ENCODE peak calls at places on chromosomes 7 and 10, in nine cellular contexts. One of them, this sample, is unnamed.

GRCh38 chr10:7525314-7526016 is 114.6 kb upstream of the SFMBT2 start:
- DNase-seq in breast epithelium: no peak
- DNase-seq in BE2C: peak
- DNase-seq in GM12865: peak
- DNase-seq in SJSA1: peak
- DNase-seq in aorta: no peak
- DNase-seq in AG09309: peak
- DNase-seq in CD4-positive, alpha-beta memory T cell: peak
- DNase-seq in cardiac muscle cell: peak
- DNase-seq in this sample: peak

GRCh38 chr7:69781412-69781846 is 183.2 kb downstream of the AUTS2 start:
- DNase-seq in breast epithelium: no peak
- DNase-seq in BE2C: peak
- DNase-seq in GM12865: no peak
- DNase-seq in SJSA1: peak
- DNase-seq in aorta: no peak
- DNase-seq in AG09309: no peak
- DNase-seq in CD4-positive, alpha-beta memory T cell: no peak
- DNase-seq in cardiac muscle cell: peak
- DNase-seq in this sample: no peak

GRCh38 chr10:78757542-78757941 is 311.2 kb upstream of the ZMIZ1 start:
- DNase-seq in breast epithelium: no peak
- DNase-seq in BE2C: peak
- DNase-seq in GM12865: no peak
- DNase-seq in SJSA1: peak
- DNase-seq in aorta: no peak
- DNase-seq in AG09309: peak
- DNase-seq in CD4-positive, alpha-beta memory T cell: no peak
- DNase-seq in cardiac muscle cell: peak
- DNase-seq in this sample: peak

GRCh38 chr7:128774029-128774689 is 1.4 kb downstream of the OPN1SW start:
- DNase-seq in breast epithelium: no peak
- DNase-seq in BE2C: no peak
- DNase-seq in GM12865: no peak
- DNase-seq in SJSA1: no peak
- DNase-seq in aorta: no peak
- DNase-seq in AG09309: no peak
- DNase-seq in CD4-positive, alpha-beta memory T cell: no peak
- DNase-seq in cardiac muscle cell: no peak
- DNase-seq in this sample: no peak

GRCh38 chr10:105837951-105838350 is 1196.9 kb downstream of the SORCS3 start:
- DNase-seq in breast epithelium: no peak
- DNase-seq in BE2C: no peak
- DNase-seq in GM12865: peak
- DNase-seq in SJSA1: no peak
- DNase-seq in aorta: no peak
- DNase-seq in AG09309: no peak
- DNase-seq in CD4-positive, alpha-beta memory T cell: peak
- DNase-seq in cardiac muscle cell: peak
- DNase-seq in this sample: no peak

GRCh38 chr10:70773965-70774809 is 11.0 kb downstream of the TBATA start:
- DNase-seq in breast epithelium: peak
- DNase-seq in BE2C: no peak
- DNase-seq in GM12865: no peak
- DNase-seq in SJSA1: no peak
- DNase-seq in aorta: no peak
- DNase-seq in AG09309: no peak
- DNase-seq in CD4-positive, alpha-beta memory T cell: no peak
- DNase-seq in cardiac muscle cell: no peak
- DNase-seq in this sample: no peak

GRCh38 chr7:80467069-80467468 is 44.8 kb downstream of the GNAT3 start:
- DNase-seq in breast epithelium: no peak
- DNase-seq in BE2C: no peak
- DNase-seq in GM12865: no peak
- DNase-seq in SJSA1: no peak
- DNase-seq in aorta: no peak
- DNase-seq in AG09309: no peak
- DNase-seq in CD4-positive, alpha-beta memory T cell: no peak
- DNase-seq in cardiac muscle cell: peak
- DNase-seq in this sample: no peak

GRCh38 chr10:89088901-89089300 is 98.3 kb downstream of the FAS start:
- DNase-seq in breast epithelium: no peak
- DNase-seq in BE2C: no peak
- DNase-seq in GM12865: no peak
- DNase-seq in SJSA1: no peak
- DNase-seq in aorta: no peak
- DNase-seq in AG09309: no peak
- DNase-seq in CD4-positive, alpha-beta memory T cell: no peak
- DNase-seq in cardiac muscle cell: no peak
- DNase-seq in this sample: no peak

GRCh38 chr7:150627959-150628358 is 4.2 kb downstream of the GIMAP6 start:
- DNase-seq in breast epithelium: no peak
- DNase-seq in BE2C: no peak
- DNase-seq in GM12865: no peak
- DNase-seq in SJSA1: no peak
- DNase-seq in aorta: peak
- DNase-seq in AG09309: no peak
- DNase-seq in CD4-positive, alpha-beta memory T cell: no peak
- DNase-seq in cardiac muscle cell: no peak
- DNase-seq in this sample: no peak

GRCh38 chr10:26448706-26449435 is 10.7 kb downstream of the APBB1IP start:
- DNase-seq in breast epithelium: no peak
- DNase-seq in BE2C: no peak
- DNase-seq in GM12865: peak
- DNase-seq in SJSA1: no peak
- DNase-seq in aorta: no peak
- DNase-seq in AG09309: no peak
- DNase-seq in CD4-positive, alpha-beta memory T cell: peak
- DNase-seq in cardiac muscle cell: no peak
- DNase-seq in this sample: no peak

GRCh38 chr7:41956712-41957111 is 253.8 kb upstream of the INHBA start:
- DNase-seq in breast epithelium: no peak
- DNase-seq in BE2C: no peak
- DNase-seq in GM12865: no peak
- DNase-seq in SJSA1: no peak
- DNase-seq in aorta: no peak
- DNase-seq in AG09309: no peak
- DNase-seq in CD4-positive, alpha-beta memory T cell: no peak
- DNase-seq in cardiac muscle cell: peak
- DNase-seq in this sample: no peak

GRCh38 chr7:13856012-13856411 is 133.5 kb downstream of the ETV1 start:
- DNase-seq in breast epithelium: no peak
- DNase-seq in BE2C: no peak
- DNase-seq in GM12865: no peak
- DNase-seq in SJSA1: no peak
- DNase-seq in aorta: no peak
- DNase-seq in AG09309: no peak
- DNase-seq in CD4-positive, alpha-beta memory T cell: no peak
- DNase-seq in cardiac muscle cell: no peak
- DNase-seq in this sample: no peak

GRCh38 chr10:99365761-99366160 is 36.6 kb downstream of the CNNM1 start:
- DNase-seq in breast epithelium: no peak
- DNase-seq in BE2C: no peak
- DNase-seq in GM12865: no peak
- DNase-seq in SJSA1: no peak
- DNase-seq in aorta: no peak
- DNase-seq in AG09309: no peak
- DNase-seq in CD4-positive, alpha-beta memory T cell: no peak
- DNase-seq in cardiac muscle cell: no peak
- DNase-seq in this sample: no peak

GRCh38 chr10:74957199-74958084 is 131.0 kb downstream of the KAT6B start:
- DNase-seq in breast epithelium: no peak
- DNase-seq in BE2C: no peak
- DNase-seq in GM12865: no peak
- DNase-seq in SJSA1: no peak
- DNase-seq in aorta: no peak
- DNase-seq in AG09309: no peak
- DNase-seq in CD4-positive, alpha-beta memory T cell: no peak
- DNase-seq in cardiac muscle cell: no peak
- DNase-seq in this sample: no peak
- H3K4me3 ChIP-seq in breast epithelium: peak
- H3K4me3 ChIP-seq in BE2C: peak
- H3K4me3 ChIP-seq in GM12865: no peak
- H3K4me3 ChIP-seq in SJSA1: no peak
- H3K4me3 ChIP-seq in aorta: no peak
- H3K4me3 ChIP-seq in AG09309: no peak
- H3K4me3 ChIP-seq in CD4-positive, alpha-beta memory T cell: no peak
- H3K4me3 ChIP-seq in cardiac muscle cell: no peak
- H3K4me3 ChIP-seq in this sample: no peak

GRCh38 chr7:43570688-43571365 is 12.1 kb upstream of the STK17A start:
- DNase-seq in breast epithelium: no peak
- DNase-seq in BE2C: no peak
- DNase-seq in GM12865: peak
- DNase-seq in SJSA1: no peak
- DNase-seq in aorta: no peak
- DNase-seq in AG09309: no peak
- DNase-seq in CD4-positive, alpha-beta memory T cell: no peak
- DNase-seq in cardiac muscle cell: no peak
- DNase-seq in this sample: no peak
- H3K4me3 ChIP-seq in breast epithelium: no peak
- H3K4me3 ChIP-seq in BE2C: no peak
- H3K4me3 ChIP-seq in GM12865: no peak
- H3K4me3 ChIP-seq in SJSA1: no peak
- H3K4me3 ChIP-seq in aorta: no peak
- H3K4me3 ChIP-seq in AG09309: no peak
- H3K4me3 ChIP-seq in CD4-positive, alpha-beta memory T cell: no peak
- H3K4me3 ChIP-seq in cardiac muscle cell: no peak
- H3K4me3 ChIP-seq in this sample: no peak

GRCh38 chr10:101721806-101722205 is 26.8 kb upstream of the FBXW4 start:
- DNase-seq in breast epithelium: no peak
- DNase-seq in BE2C: no peak
- DNase-seq in GM12865: no peak
- DNase-seq in SJSA1: no peak
- DNase-seq in aorta: no peak
- DNase-seq in AG09309: no peak
- DNase-seq in CD4-positive, alpha-beta memory T cell: no peak
- DNase-seq in cardiac muscle cell: no peak
- DNase-seq in this sample: no peak

GRCh38 chr10:101725843-101726242 is 30.9 kb upstream of the FBXW4 start:
- DNase-seq in breast epithelium: no peak
- DNase-seq in BE2C: no peak
- DNase-seq in GM12865: no peak
- DNase-seq in SJSA1: no peak
- DNase-seq in aorta: no peak
- DNase-seq in AG09309: no peak
- DNase-seq in CD4-positive, alpha-beta memory T cell: no peak
- DNase-seq in cardiac muscle cell: no peak
- DNase-seq in this sample: no peak

GRCh38 chr10:101724446-101724845 is 29.5 kb upstream of the FBXW4 start:
- DNase-seq in breast epithelium: no peak
- DNase-seq in BE2C: no peak
- DNase-seq in GM12865: peak
- DNase-seq in SJSA1: no peak
- DNase-seq in aorta: no peak
- DNase-seq in AG09309: no peak
- DNase-seq in CD4-positive, alpha-beta memory T cell: no peak
- DNase-seq in cardiac muscle cell: no peak
- DNase-seq in this sample: no peak

GRCh38 chr10:101723176-101723575 is 28.2 kb upstream of the FBXW4 start:
- DNase-seq in breast epithelium: no peak
- DNase-seq in BE2C: no peak
- DNase-seq in GM12865: no peak
- DNase-seq in SJSA1: no peak
- DNase-seq in aorta: no peak
- DNase-seq in AG09309: no peak
- DNase-seq in CD4-positive, alpha-beta memory T cell: no peak
- DNase-seq in cardiac muscle cell: no peak
- DNase-seq in this sample: no peak

GRCh38 chr10:101725296-101725695 is 30.3 kb upstream of the FBXW4 start:
- DNase-seq in breast epithelium: no peak
- DNase-seq in BE2C: no peak
- DNase-seq in GM12865: peak
- DNase-seq in SJSA1: no peak
- DNase-seq in aorta: no peak
- DNase-seq in AG09309: no peak
- DNase-seq in CD4-positive, alpha-beta memory T cell: no peak
- DNase-seq in cardiac muscle cell: no peak
- DNase-seq in this sample: no peak
- H3K4me3 ChIP-seq in breast epithelium: no peak
- H3K4me3 ChIP-seq in BE2C: no peak
- H3K4me3 ChIP-seq in GM12865: no peak
- H3K4me3 ChIP-seq in SJSA1: no peak
- H3K4me3 ChIP-seq in aorta: no peak
- H3K4me3 ChIP-seq in AG09309: no peak
- H3K4me3 ChIP-seq in CD4-positive, alpha-beta memory T cell: no peak
- H3K4me3 ChIP-seq in cardiac muscle cell: no peak
- H3K4me3 ChIP-seq in this sample: no peak

GRCh38 chr10:11176746-11177145 is 159.1 kb downstream of the CELF2 start:
- DNase-seq in breast epithelium: no peak
- DNase-seq in BE2C: no peak
- DNase-seq in GM12865: peak
- DNase-seq in SJSA1: no peak
- DNase-seq in aorta: no peak
- DNase-seq in AG09309: no peak
- DNase-seq in CD4-positive, alpha-beta memory T cell: peak
- DNase-seq in cardiac muscle cell: no peak
- DNase-seq in this sample: no peak

GRCh38 chr10:11178606-11179221 is 161.0 kb downstream of the CELF2 start:
- DNase-seq in breast epithelium: no peak
- DNase-seq in BE2C: no peak
- DNase-seq in GM12865: peak
- DNase-seq in SJSA1: no peak
- DNase-seq in aorta: no peak
- DNase-seq in AG09309: peak
- DNase-seq in CD4-positive, alpha-beta memory T cell: peak
- DNase-seq in cardiac muscle cell: peak
- DNase-seq in this sample: peak

GRCh38 chr10:11179231-11180105 is 161.8 kb downstream of the CELF2 start:
- DNase-seq in breast epithelium: no peak
- DNase-seq in BE2C: no peak
- DNase-seq in GM12865: peak
- DNase-seq in SJSA1: no peak
- DNase-seq in aorta: no peak
- DNase-seq in AG09309: no peak
- DNase-seq in CD4-positive, alpha-beta memory T cell: no peak
- DNase-seq in cardiac muscle cell: no peak
- DNase-seq in this sample: no peak

GRCh38 chr10:11175823-11176243 is 158.2 kb downstream of the CELF2 start:
- DNase-seq in breast epithelium: no peak
- DNase-seq in BE2C: no peak
- DNase-seq in GM12865: peak
- DNase-seq in SJSA1: no peak
- DNase-seq in aorta: no peak
- DNase-seq in AG09309: no peak
- DNase-seq in CD4-positive, alpha-beta memory T cell: no peak
- DNase-seq in cardiac muscle cell: no peak
- DNase-seq in this sample: no peak

DNA sequence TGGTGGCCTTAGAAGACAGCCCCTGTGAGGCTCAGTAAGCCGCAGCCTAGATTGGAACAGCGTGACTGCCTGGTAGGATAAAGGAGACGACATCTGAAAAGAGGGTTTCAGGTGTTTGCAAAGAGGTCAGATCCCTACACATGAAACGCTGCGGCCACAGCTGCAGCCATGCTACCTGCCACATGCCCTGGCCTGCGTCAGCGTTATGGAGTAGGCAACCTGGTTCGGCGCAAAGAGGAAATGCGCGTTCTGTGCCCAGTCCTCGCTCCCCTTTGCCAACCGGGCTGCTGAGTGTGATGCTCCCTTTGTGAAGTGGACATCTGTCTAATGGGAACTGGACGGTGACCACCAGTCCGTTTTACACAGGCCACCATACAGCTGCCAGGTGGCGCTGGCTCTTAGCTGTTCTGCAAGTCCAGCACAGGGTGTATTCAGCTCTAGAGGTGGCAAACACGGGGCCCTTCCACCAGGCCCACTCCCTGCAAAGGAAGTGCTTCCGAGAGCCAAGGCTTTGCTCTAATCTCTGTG is 160.3 kb downstream of the CELF2 start:
- DNase-seq in breast epithelium: no peak
- DNase-seq in BE2C: no peak
- DNase-seq in GM12865: peak
- DNase-seq in SJSA1: no peak
- DNase-seq in aorta: no peak
- DNase-seq in AG09309: no peak
- DNase-seq in CD4-positive, alpha-beta memory T cell: no peak
- DNase-seq in cardiac muscle cell: no peak
- DNase-seq in this sample: no peak
- H3K4me3 ChIP-seq in breast epithelium: peak
- H3K4me3 ChIP-seq in BE2C: no peak
- H3K4me3 ChIP-seq in GM12865: peak
- H3K4me3 ChIP-seq in SJSA1: no peak
- H3K4me3 ChIP-seq in aorta: no peak
- H3K4me3 ChIP-seq in AG09309: no peak
- H3K4me3 ChIP-seq in CD4-positive, alpha-beta memory T cell: no peak
- H3K4me3 ChIP-seq in cardiac muscle cell: no peak
- H3K4me3 ChIP-seq in this sample: no peak